ENCODE peak calls at places on chromosomes 4 and X, in four cellular contexts. M, Z, X and S are unnamed samples.

GRCh38 chr4:114694770-114695169 is 96.2 kb downstream of the UGT8 start:
- DNase-seq in M (peak; percentile 4), Z (peak; percentile 12), X (peak; percentile 28), S (peak; percentile 5)

GRCh38 chr4:75254745-75255144 is 259.5 kb downstream of the RCHY1 start:
- DNase-seq in M (no peak), Z (no peak), X (no peak), S (no peak)

GRCh38 chr4:129092636-129093172 is 635 bp downstream of the SCLT1 start:
- DNase-seq in Z (no peak), M (no peak), X (no peak), S (no peak)

GRCh38 chr4:148651991-148652390 is 209.8 kb upstream of the NR3C2 start:
- DNase-seq in X (no peak), Z (no peak), M (no peak), S (no peak)

GRCh38 chr4:3201718-3202702 is 46.9 kb upstream of the MSANTD1 start:
- DNase-seq in Z (peak; percentile 53), X (no peak), M (no peak), S (peak; percentile 41)

GRCh38 chrX:31679861-31680260 is 608.0 kb upstream of the FTHL17 start:
- DNase-seq in Z (no peak), M (no peak), X (no peak), S (no peak)

GRCh38 chrX:83512111-83512510 is 4.0 kb downstream of the POU3F4 start:
- DNase-seq in Z (no peak), X (no peak), M (no peak), S (no peak)

GRCh38 chr4:123671633-123672404 is 275.2 kb downstream of the SPRY1 start:
- DNase-seq in Z (no peak), X (no peak), M (no peak), S (no peak)

GRCh38 chr4:63296773-63297172 is 1112.5 kb downstream of the TECRL start:
- DNase-seq in M (no peak), X (no peak), Z (peak; percentile 4), S (no peak)

GRCh38 chrX:134469481-134469880 is 9.5 kb downstream of the HPRT1 start:
- DNase-seq in M (no peak), Z (no peak), X (no peak), S (no peak)

GRCh38 chr4:118270492-118270891 is 82.3 kb downstream of the PRSS12 start:
- DNase-seq in X (peak; percentile 35), Z (peak; percentile 41), M (peak; percentile 37), S (peak; percentile 20)

GRCh38 chrX:123475068-123475724 is 257.7 kb downstream of the THOC2 start:
- DNase-seq in Z (no peak), X (no peak), M (no peak), S (no peak)

GRCh38 chrX:38985375-38985774 is 184.1 kb downstream of the MID1IP1 start:
- DNase-seq in X (no peak), Z (no peak), M (peak; percentile 13), S (peak; percentile 14)

GRCh38 chr4:56727150-56727549 is 46.1 kb upstream of the HOPX start:
- DNase-seq in X (no peak), M (no peak), Z (no peak), S (no peak)

GRCh38 chrX:94058728-94059382 is 384.8 kb downstream of the FAM133A start:
- DNase-seq in X (no peak), M (peak; percentile 26), Z (peak; percentile 3), S (peak; percentile 3)

GRCh38 chr4:169439244-169439643 is 168.5 kb upstream of the SH3RF1 start:
- DNase-seq in X (no peak), M (no peak), Z (no peak), S (no peak)

GRCh38 chr4:121758896-121759568 is 5.9 kb downstream of the SMIM43 start:
- DNase-seq in M (no peak), Z (no peak), X (no peak), S (no peak)

GRCh38 chr4:38621831-38622230 is 42.2 kb upstream of the KLF3 start:
- DNase-seq in X (no peak), Z (no peak), M (no peak), S (no peak)

GRCh38 chrX:75522565-75523411 is at the start of gene ZDHHC15:
- DNase-seq in X (no peak), M (peak; percentile 64), Z (no peak), S (no peak)

GRCh38 chr4:129641179-129641578 is 545.2 kb downstream of the C4orf33 start:
- DNase-seq in Z (peak; percentile 16), M (peak; percentile 13), X (peak; percentile 42), S (no peak)

GRCh38 chr4:1499465-1499864 is 93.2 kb upstream of the NKX1-1 start:
- DNase-seq in Z (no peak), X (no peak), M (peak; percentile 13), S (no peak)

GRCh38 chr4:55121246-55121645 is 4.1 kb downstream of the KDR start:
- DNase-seq in M (no peak), X (no peak), Z (no peak), S (no peak)

GRCh38 chr4:120927758-120928409 is 5.4 kb upstream of the PRDM5 start:
- DNase-seq in M (no peak), X (no peak), Z (no peak), S (no peak)

DNA sequence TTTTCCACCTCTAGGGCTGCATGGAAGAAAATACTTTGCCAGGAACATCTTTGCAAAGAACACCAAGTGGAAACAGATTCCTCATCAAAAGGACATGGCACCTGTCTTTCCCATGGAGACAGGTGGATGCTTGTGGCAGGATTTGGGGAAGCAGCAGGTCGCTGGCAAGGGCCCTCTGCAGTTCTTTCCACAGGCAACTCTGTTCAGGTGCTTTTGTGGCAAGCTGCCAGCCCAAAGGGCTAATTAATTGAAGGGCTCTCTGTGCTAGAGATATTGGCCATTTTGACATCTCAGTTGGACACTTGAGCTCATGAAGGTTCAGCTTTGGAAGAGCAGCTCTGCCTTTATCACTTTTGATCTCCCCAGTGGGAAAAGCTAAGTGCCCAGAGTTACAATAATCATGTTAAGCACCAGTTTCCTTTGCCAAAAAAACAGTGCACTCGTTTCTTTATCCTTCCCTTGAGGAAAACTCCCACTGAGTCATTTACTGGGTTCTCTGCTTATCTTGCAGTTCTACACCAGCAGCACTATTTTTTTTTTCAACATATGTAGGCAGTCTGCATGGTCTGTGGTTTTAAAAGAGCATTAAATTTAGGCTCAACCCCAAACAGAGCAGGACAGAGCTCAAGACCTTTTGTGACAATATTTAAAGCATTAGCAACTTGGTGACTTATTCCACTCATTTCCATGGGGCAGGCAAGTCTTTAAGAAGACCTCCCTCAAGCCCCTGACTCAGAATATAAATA is 336.4 kb upstream of the RASGEF1B start:
- DNase-seq in Z (no peak), X (no peak), M (no peak), S (peak; percentile 78)
- TF ChIP-seq ELF1 in Z (no peak), X (no peak), M (no peak), S (no peak)

GRCh38 chr4:110865611-110866254 is 242.9 kb upstream of the PITX2 start:
- DNase-seq in M (no peak), X (no peak), Z (no peak), S (no peak)
- TF ChIP-seq ELF1 in M (no peak), X (no peak), Z (no peak), S (no peak)

GRCh38 chr4:48340905-48341775 is at the start of gene SLAIN2:
- DNase-seq in M (peak; percentile 99), X (peak; percentile 86), Z (peak; percentile 91), S (peak; percentile 98)

GRCh38 chr4:48342559-48342878 is 1.2 kb downstream of the SLAIN2 start:
- DNase-seq in X (no peak), M (no peak), Z (no peak), S (no peak)

GRCh38 chr4:48343531-48343930 is 2.2 kb downstream of the SLAIN2 start:
- DNase-seq in X (no peak), Z (no peak), M (no peak), S (no peak)

GRCh38 chr4:48343035-48343434 is 1.7 kb downstream of the SLAIN2 start:
- DNase-seq in X (no peak), M (no peak), Z (no peak), S (no peak)

DNA sequence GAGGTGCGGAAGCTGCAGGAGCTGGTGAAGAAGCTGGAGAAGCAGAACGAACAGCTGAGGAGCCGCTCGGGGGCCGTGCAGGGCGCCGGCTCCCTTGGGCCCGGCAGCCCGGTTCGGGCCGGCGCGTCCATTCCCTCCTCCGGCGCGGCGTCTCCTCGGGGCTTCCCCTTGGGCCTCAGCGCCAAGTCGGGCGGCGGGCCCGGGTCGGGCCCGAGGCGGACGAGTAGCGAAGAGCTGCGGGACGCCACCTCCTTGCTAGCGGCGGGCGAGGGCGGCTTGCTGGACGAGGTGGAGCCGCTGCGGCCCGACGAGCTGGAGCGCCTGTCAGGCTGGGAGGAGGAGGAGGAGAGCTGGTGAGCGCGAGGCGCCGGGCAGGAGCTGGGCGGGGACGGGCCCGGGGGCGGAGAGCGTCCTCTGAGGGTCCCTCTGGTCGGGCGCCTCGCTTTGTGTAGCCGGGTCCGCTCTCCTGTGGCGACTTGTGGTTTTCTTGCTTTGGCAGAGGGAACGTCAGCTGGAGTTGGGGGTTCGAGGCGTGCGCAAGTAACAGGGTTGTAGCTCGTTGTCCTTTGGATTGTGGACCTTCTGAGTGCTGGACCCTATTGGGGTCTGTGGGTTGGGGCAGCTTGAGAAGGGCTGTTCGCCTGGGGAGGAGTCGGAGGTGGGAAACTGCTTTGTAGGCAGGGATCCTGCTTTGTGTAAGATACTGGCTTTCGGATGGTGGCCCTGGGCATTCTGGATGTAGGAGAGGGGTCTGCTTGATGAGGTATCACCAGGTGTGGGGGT is 638 bp downstream of the SLAIN2 start:
- DNase-seq in X (no peak), M (peak; percentile 62), Z (no peak), S (peak; percentile 43)
- TF ChIP-seq ELF1 in X (no peak), M (no peak), Z (no peak), S (no peak)

DNA sequence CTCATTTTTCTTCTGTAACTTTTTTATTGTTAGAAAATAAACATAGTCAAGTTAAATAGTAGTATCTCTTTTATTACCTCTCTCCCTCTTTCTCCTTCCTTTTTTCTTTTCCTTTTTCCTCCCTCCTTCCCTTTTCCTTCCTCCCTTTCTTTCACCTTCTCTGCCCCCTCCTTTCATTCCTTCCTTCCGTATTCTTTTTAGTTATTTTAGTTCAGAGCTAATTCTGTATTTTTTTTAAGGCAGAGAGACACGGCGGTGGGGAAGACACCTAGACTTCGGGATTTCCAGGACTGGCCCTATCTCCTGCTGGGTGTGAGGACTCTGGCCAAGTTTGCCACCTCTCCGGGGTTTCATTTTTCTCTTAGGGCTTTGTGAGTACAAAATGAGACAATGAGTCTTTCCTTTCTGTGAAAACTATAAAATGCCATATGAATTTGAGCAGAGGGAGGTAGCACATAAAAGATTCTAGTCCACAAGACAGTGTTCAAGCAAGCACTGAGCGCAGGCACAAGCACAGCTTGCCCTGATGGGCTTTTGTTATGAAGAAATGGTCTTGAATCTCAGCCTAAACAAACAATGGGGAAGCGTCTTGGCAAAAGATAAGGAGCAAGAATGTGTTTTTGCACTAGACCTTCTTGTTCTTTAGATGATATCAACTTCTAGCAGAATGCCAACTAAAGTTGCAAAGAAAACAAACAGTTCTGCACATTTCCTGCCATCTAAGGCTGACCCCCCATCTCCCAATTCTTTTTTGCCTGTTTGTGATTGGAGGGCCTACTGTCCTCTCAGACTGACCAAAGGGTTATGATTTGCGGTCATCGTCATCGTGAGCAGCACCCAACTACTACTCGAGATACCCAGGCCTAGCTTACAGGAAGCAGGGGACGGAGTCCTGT is 72.9 kb upstream of the ZNF518B start:
- DNase-seq in Z (no peak), X (no peak), M (no peak), S (no peak)
- TF ChIP-seq ELF1 in Z (no peak), X (no peak), M (no peak), S (no peak)

GRCh38 chr4:4899202-4899925 is 39.9 kb downstream of the MSX1 start:
- DNase-seq in X (no peak), M (no peak), Z (no peak), S (no peak)
- TF ChIP-seq ELF1 in X (no peak), M (no peak), Z (no peak), S (no peak)

DNA sequence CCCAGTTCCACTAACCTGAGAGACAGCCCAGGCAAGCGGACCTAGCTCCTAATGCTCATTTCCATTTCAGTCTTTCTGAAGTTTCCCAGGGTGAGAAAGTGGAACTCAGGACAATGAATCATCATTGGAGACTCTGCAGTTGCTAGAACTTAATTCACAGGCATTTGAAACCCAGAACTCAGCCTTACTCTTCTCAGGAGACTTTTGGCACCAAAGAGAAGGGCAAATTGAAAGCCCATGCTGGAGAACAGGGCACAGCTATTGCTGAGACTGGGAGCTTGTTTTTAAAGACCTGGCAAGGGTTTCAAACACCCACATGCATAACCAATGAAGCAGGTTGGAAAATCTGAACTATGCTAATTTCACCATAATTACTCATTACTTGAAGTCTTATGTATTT is 36.0 kb downstream of the BST1 start:
- DNase-seq in M (no peak), X (no peak), Z (no peak), S (no peak)
- TF ChIP-seq ELF1 in M (no peak), X (no peak), Z (no peak), S (no peak)